ENCODE peak calls at places on chromosomes 11 and 22, in five cellular contexts. Y is T-helper 2 cell, G is RKO, K is RCC 7860, I is WTC11. M is an unnamed sample.

GRCh38 chr11:46738887-46739286 is 19.9 kb downstream of the F2 start:
- DNase-seq in Y (no peak), G (no peak), K (no peak), I (no peak), M (no peak)

GRCh38 chr22:33568934-33569496 is 351.3 kb downstream of the LARGE1 start:
- DNase-seq in K (no peak), Y (no peak), I (no peak), G (no peak), M (no peak)

GRCh38 chr22:38871360-38872171 is 450 bp downstream of the CBX6 start:
- DNase-seq in I (no peak), G (peak; percentile 44), K (no peak), Y (peak; percentile 35), M (no peak)

GRCh38 chr22:19569976-19570375 is 45.8 kb upstream of the CLDN5 start:
- DNase-seq in Y (no peak), K (no peak), I (no peak), G (no peak), M (no peak)

GRCh38 chr22:20746466-20747189 is 27.3 kb upstream of the SERPIND1 start:
- DNase-seq in G (no peak), I (no peak), Y (no peak), K (no peak), M (no peak)

GRCh38 chr11:64485077-64485476 is 105.9 kb upstream of the SLC22A12 start:
- DNase-seq in G (no peak), Y (no peak), K (no peak), I (no peak), M (no peak)

GRCh38 chr22:17213976-17214375 is 5.3 kb downstream of the ADA2 start:
- DNase-seq in Y (peak; percentile 52), G (peak; percentile 11), I (peak; percentile 72), K (no peak), M (peak; percentile 38)

GRCh38 chr11:120590472-120590871 is 78.9 kb downstream of the GRIK4 start:
- DNase-seq in G (peak; percentile 4), I (peak; percentile 3), Y (no peak), K (no peak), M (no peak)

GRCh38 chr11:71181566-71181965 is 70.8 kb downstream of the SHANK2 start:
- DNase-seq in K (no peak), I (no peak), Y (no peak), G (no peak), M (no peak)

GRCh38 chr22:30694638-30695350 is at the start of gene OSBP2:
- DNase-seq in I (peak; percentile 56), G (peak; percentile 34), K (no peak), Y (peak; percentile 39), M (no peak)

GRCh38 chr22:24703101-24703500 is 71.4 kb downstream of the PIWIL3 start:
- DNase-seq in I (no peak), Y (no peak), G (no peak), K (no peak), M (no peak)

GRCh38 chr11:75140269-75141138 is 10.4 kb upstream of the SLCO2B1 start:
- DNase-seq in K (peak; percentile 5), Y (peak; percentile 61), G (no peak), I (peak; percentile 86), M (peak; percentile 32)

GRCh38 chr22:38753894-38754246 is 1.9 kb downstream of the SUN2 start:
- DNase-seq in I (no peak), K (no peak), G (no peak), Y (peak; percentile 42), M (no peak)

GRCh38 chr11:230431-230830 is 5.7 kb downstream of the SIRT3 start:
- DNase-seq in G (no peak), Y (no peak), I (no peak), K (no peak), M (no peak)

GRCh38 chr11:84260862-84261261 is 974.7 kb upstream of the CCDC90B start:
- DNase-seq in G (no peak), I (no peak), K (no peak), Y (no peak), M (no peak)

GRCh38 chr11:103085758-103086365 is 6.1 kb downstream of the DCUN1D5 start:
- DNase-seq in I (no peak), K (no peak), Y (no peak), G (peak; percentile 35), M (no peak)

GRCh38 chr11:87299041-87299481 is 261.3 kb downstream of the TMEM135 start:
- DNase-seq in K (no peak), Y (peak; percentile 64), G (no peak), I (no peak), M (no peak)

GRCh38 chr11:57429946-57430345 is 3.0 kb upstream of the SLC43A3 start:
- DNase-seq in G (no peak), K (no peak), I (no peak), Y (no peak), M (no peak)

GRCh38 chr11:50298182-50298988 is 265.7 kb downstream of the OR4C45 start:
- DNase-seq in K (no peak), I (no peak), G (no peak), Y (peak; percentile 1), M (no peak)

GRCh38 chr11:72613977-72614376 is 60.2 kb downstream of the PDE2A start:
- DNase-seq in K (no peak), G (no peak), I (no peak), Y (no peak), M (no peak)

GRCh38 chr11:396511-396947 is 2.5 kb downstream of the PKP3 start:
- DNase-seq in K (peak; percentile 8), I (peak; percentile 46), Y (peak; percentile 37), G (peak; percentile 68), M (peak; percentile 53)

GRCh38 chr22:40654522-40655167 is 18.1 kb upstream of the MRTFA start:
- DNase-seq in G (peak; percentile 35), Y (no peak), I (no peak), K (peak; percentile 33), M (peak; percentile 80)

GRCh38 chr11:76792505-76793264 is 9.5 kb downstream of the TSKU start:
- DNase-seq in I (no peak), G (no peak), K (no peak), Y (no peak), M (no peak)

GRCh38 chr11:13434247-13435205 is 28.5 kb downstream of the BTBD10 start:
- DNase-seq in G (no peak), Y (no peak), K (peak; percentile 82), I (no peak), M (no peak)

GRCh38 chr22:47115518-47115890 is 353.1 kb downstream of the TBC1D22A start:
- DNase-seq in I (no peak), G (no peak), Y (no peak), K (no peak), M (no peak)

GRCh38 chr22:22021160-22021750 is 38.7 kb upstream of the TOP3B start:
- DNase-seq in K (no peak), Y (no peak), G (no peak), I (no peak), M (no peak)

GRCh38 chr11:113884361-113884836 is 9.0 kb upstream of the USP28 start:
- DNase-seq in I (peak; percentile 59), K (no peak), G (no peak), Y (no peak), M (peak; percentile 52)

GRCh38 chr11:101612481-101612880 is 28.7 kb upstream of the TRPC6 start:
- DNase-seq in I (no peak), G (no peak), K (no peak), Y (no peak), M (no peak)

GRCh38 chr11:15826826-15827225 is 529.5 kb downstream of the SOX6 start:
- DNase-seq in G (peak; percentile 36), K (no peak), I (peak; percentile 93), Y (no peak), M (peak; percentile 72)

GRCh38 chr11:59261150-59261549 is 48.4 kb upstream of the MPEG1 start:
- DNase-seq in Y (no peak), I (no peak), G (no peak), K (no peak), M (no peak)